ENCODE peak calls at places on chromosomes 12 and 14, in seven cellular contexts. One of them, this sample, is unnamed.

GRCh38 chr14:50624447-50624846 is 43.7 kb downstream of the SAV1 start:
- DNase-seq in left cardiac atrium: no peak
- DNase-seq in NCI-H1694 treated with DMSO at 0.1 percent for 48 hours: no peak
- DNase-seq in GM12865: peak; percentile 38
- DNase-seq in mammary epithelial cell: no peak
- DNase-seq in activated CD4-positive, CD25-positive, alpha-beta regulatory T cell: no peak
- DNase-seq in fibroblast of the conjunctiva: no peak
- DNase-seq in this sample: no peak

GRCh38 chr12:43407816-43408645 is 144.0 kb downstream of the ADAMTS20 start:
- DNase-seq in left cardiac atrium: no peak
- DNase-seq in NCI-H1694 treated with DMSO at 0.1 percent for 48 hours: no peak
- DNase-seq in GM12865: no peak
- DNase-seq in mammary epithelial cell: peak; percentile 35
- DNase-seq in activated CD4-positive, CD25-positive, alpha-beta regulatory T cell: no peak
- DNase-seq in fibroblast of the conjunctiva: no peak
- DNase-seq in this sample: no peak

GRCh38 chr12:122022393-122023338 is 982 bp downstream of the BCL7A start:
- DNase-seq in left cardiac atrium: peak; percentile 35
- DNase-seq in NCI-H1694 treated with DMSO at 0.1 percent for 48 hours: no peak
- DNase-seq in GM12865: no peak
- DNase-seq in mammary epithelial cell: no peak
- DNase-seq in activated CD4-positive, CD25-positive, alpha-beta regulatory T cell: no peak
- DNase-seq in fibroblast of the conjunctiva: no peak
- DNase-seq in this sample: no peak

GRCh38 chr14:89723930-89724915 is 230.3 kb downstream of the EFCAB11 start:
- DNase-seq in left cardiac atrium: no peak
- DNase-seq in NCI-H1694 treated with DMSO at 0.1 percent for 48 hours: no peak
- DNase-seq in GM12865: no peak
- DNase-seq in mammary epithelial cell: no peak
- DNase-seq in activated CD4-positive, CD25-positive, alpha-beta regulatory T cell: no peak
- DNase-seq in fibroblast of the conjunctiva: no peak
- DNase-seq in this sample: no peak

GRCh38 chr12:23631991-23632390 is 317.5 kb downstream of the SOX5 start:
- DNase-seq in left cardiac atrium: no peak
- DNase-seq in NCI-H1694 treated with DMSO at 0.1 percent for 48 hours: no peak
- DNase-seq in GM12865: no peak
- DNase-seq in mammary epithelial cell: no peak
- DNase-seq in activated CD4-positive, CD25-positive, alpha-beta regulatory T cell: no peak
- DNase-seq in fibroblast of the conjunctiva: no peak
- DNase-seq in this sample: no peak

GRCh38 chr14:55578511-55578910 is 1.5 kb upstream of the KTN1 start:
- DNase-seq in left cardiac atrium: no peak
- DNase-seq in NCI-H1694 treated with DMSO at 0.1 percent for 48 hours: no peak
- DNase-seq in GM12865: no peak
- DNase-seq in mammary epithelial cell: no peak
- DNase-seq in activated CD4-positive, CD25-positive, alpha-beta regulatory T cell: no peak
- DNase-seq in fibroblast of the conjunctiva: no peak
- DNase-seq in this sample: no peak

GRCh38 chr12:115910057-115910456 is 367.4 kb downstream of the MED13L start:
- DNase-seq in left cardiac atrium: no peak
- DNase-seq in NCI-H1694 treated with DMSO at 0.1 percent for 48 hours: no peak
- DNase-seq in GM12865: no peak
- DNase-seq in mammary epithelial cell: no peak
- DNase-seq in activated CD4-positive, CD25-positive, alpha-beta regulatory T cell: no peak
- DNase-seq in fibroblast of the conjunctiva: no peak
- DNase-seq in this sample: no peak

GRCh38 chr14:24136684-24137528 is 912 bp downstream of the PSME1 start:
- DNase-seq in left cardiac atrium: no peak
- DNase-seq in NCI-H1694 treated with DMSO at 0.1 percent for 48 hours: no peak
- DNase-seq in GM12865: peak; percentile 31
- DNase-seq in mammary epithelial cell: no peak
- DNase-seq in activated CD4-positive, CD25-positive, alpha-beta regulatory T cell: no peak
- DNase-seq in fibroblast of the conjunctiva: no peak
- DNase-seq in this sample: no peak

This sample was measured in NCI-H446 treated with DMSO at 0.1 percent for 48 hours.